ENCODE peak calls at places on chromosomes 13 and 19, in four cellular contexts. N, C, Y and H are unnamed samples.

GRCh38 chr19:35870798-35871197 is 2.4 kb downstream of the APLP1 start:
- DNase-seq in N (no peak), C (no peak), Y (no peak), H (no peak)

GRCh38 chr13:41075034-41075433 is 13.7 kb downstream of the WBP4 start:
- DNase-seq in N (peak), C (peak), Y (no peak), H (no peak)

GRCh38 chr13:79352107-79352506 is 53.9 kb downstream of the RBM26 start:
- DNase-seq in N (no peak), C (no peak), Y (peak), H (no peak)

GRCh38 chr19:40466219-40467006 is at the start of gene SPTBN4:
- DNase-seq in N (peak), C (peak), Y (no peak), H (peak)

GRCh38 chr19:35720648-35721047 is 2.8 kb downstream of the KMT2B start:
- DNase-seq in N (no peak), C (no peak), Y (no peak), H (peak)

GRCh38 chr19:38303517-38304351 is at the start of gene C19orf33:
- DNase-seq in N (no peak), C (no peak), Y (no peak), H (no peak)

GRCh38 chr13:21675095-21676007 is 4.5 kb downstream of the FGF9 start:
- DNase-seq in N (peak), C (peak), Y (no peak), H (no peak)

GRCh38 chr13:40983725-40984669 is 35.1 kb downstream of the ELF1 start:
- DNase-seq in N (no peak), C (peak), Y (no peak), H (no peak)

GRCh38 chr19:23263870-23264590 is 13.8 kb upstream of the ZNF724 start:
- DNase-seq in N (no peak), C (no peak), Y (no peak), H (no peak)

GRCh38 chr19:41530761-41531301 is 45.1 kb upstream of the CEACAM21 start:
- DNase-seq in N (no peak), C (peak), Y (no peak), H (no peak)

GRCh38 chr13:26978081-26978860 is 193.3 kb downstream of the USP12 start:
- DNase-seq in N (no peak), C (no peak), Y (no peak), H (no peak)

GRCh38 chr13:78100481-78100880 is 181.8 kb upstream of the EDNRB start:
- DNase-seq in N (no peak), C (no peak), Y (no peak), H (no peak)

GRCh38 chr13:28173793-28174192 is 35.4 kb downstream of the PAN3 start:
- DNase-seq in N (no peak), C (no peak), Y (no peak), H (no peak)

GRCh38 chr19:1860133-1860775 is 3.1 kb downstream of the KLF16 start:
- DNase-seq in N (no peak), C (peak), Y (peak), H (peak)

GRCh38 chr13:46679369-46680180 is 117.4 kb downstream of the ESD start:
- DNase-seq in N (no peak), C (peak), Y (peak), H (no peak)

GRCh38 chr19:32818536-32818935 is 51.0 kb downstream of the SLC7A9 start:
- DNase-seq in N (no peak), C (no peak), Y (no peak), H (no peak)

GRCh38 chr19:8336072-8336569 is 6.9 kb downstream of the KANK3 start:
- DNase-seq in N (peak), C (no peak), Y (no peak), H (no peak)

GRCh38 chr13:45545686-45546409 is 69.7 kb downstream of the ERICH6B start:
- DNase-seq in N (no peak), C (no peak), Y (no peak), H (no peak)

GRCh38 chr19:58117841-58118575 is 20.0 kb upstream of the ZSCAN18 start:
- DNase-seq in N (no peak), C (no peak), Y (no peak), H (no peak)

GRCh38 chr13:68304287-68304893 is 1074.3 kb upstream of the PCDH9 start:
- DNase-seq in N (no peak), C (no peak), Y (no peak), H (no peak)

GRCh38 chr13:24112791-24113190 is 47.7 kb upstream of the SPATA13 start:
- DNase-seq in N (no peak), C (no peak), Y (no peak), H (no peak)

GRCh38 chr19:3365093-3365446 is 1.3 kb upstream of the NFIC start:
- DNase-seq in N (no peak), C (no peak), Y (no peak), H (no peak)

GRCh38 chr13:43431279-43431678 is 355.5 kb downstream of the ENOX1 start:
- DNase-seq in N (no peak), C (no peak), Y (no peak), H (no peak)

GRCh38 chr13:109900723-109901122 is 114.3 kb upstream of the IRS2 start:
- DNase-seq in N (no peak), C (no peak), Y (no peak), H (no peak)

GRCh38 chr13:83515267-83515666 is 367.0 kb downstream of the SLITRK1 start:
- DNase-seq in N (no peak), C (no peak), Y (peak), H (no peak)

GRCh38 chr13:73259061-73259908 is 200.5 kb downstream of the KLF5 start:
- DNase-seq in N (no peak), C (no peak), Y (no peak), H (no peak)

GRCh38 chr13:58238972-58239773 is 607.6 kb downstream of the PCDH17 start:
- DNase-seq in N (peak), C (no peak), Y (no peak), H (no peak)

GRCh38 chr19:3898426-3898825 is 17.9 kb downstream of the ATCAY start:
- DNase-seq in N (no peak), C (no peak), Y (no peak), H (no peak)

GRCh38 chr13:50679321-50679720 is 164.2 kb downstream of the DLEU7 start:
- DNase-seq in N (no peak), C (no peak), Y (peak), H (no peak)

GRCh38 chr19:27966390-27966816 is 1246.5 kb downstream of the UQCRFS1 start:
- DNase-seq in N (no peak), C (peak), Y (no peak), H (no peak)

GRCh38 chr19:41883821-41884733 is 1.1 kb downstream of the ARHGEF1 start:
- DNase-seq in N (peak), C (peak), Y (peak), H (peak)

GRCh38 chr13:98742961-98743360 is 9.5 kb downstream of the SLC15A1 start:
- DNase-seq in N (no peak), C (no peak), Y (no peak), H (no peak)

GRCh38 chr19:39998511-39998910 is 1.7 kb downstream of the ZNF546 start:
- DNase-seq in N (no peak), C (no peak), Y (no peak), H (no peak)

GRCh38 chr19:39795001-39795400 is 16.3 kb downstream of the LEUTX start:
- DNase-seq in N (no peak), C (no peak), Y (no peak), H (no peak)